ENCODE peak calls at places on chromosome 13, in eight cellular contexts. W is Caco-2, K is pancreas, C is ascending aorta, M is psoas muscle, O is MM.1S, Z is right lobe of liver, R is transverse colon. Q is an unnamed sample.

GRCh38 chr13:96091164-96091931 is 1.4 kb downstream of the HS6ST3 start:
- DNase-seq in W (peak; percentile 11), K (peak; percentile 74), C (no peak), M (peak; percentile 13), O (no peak), Z (peak; percentile 49), R (no peak), Q (peak; percentile 64)

GRCh38 chr13:70388935-70389334 is 280.7 kb upstream of the KLHL1 start:
- DNase-seq in W (peak; percentile 35), K (no peak), C (no peak), M (no peak), O (no peak), Z (no peak), R (no peak), Q (no peak)

GRCh38 chr13:105541565-105541964 is 993.9 kb downstream of the EFNB2 start:
- DNase-seq in W (no peak), K (no peak), C (no peak), M (no peak), O (no peak), Z (no peak), R (no peak), Q (no peak)

GRCh38 chr13:37648604-37649003 is 50.0 kb upstream of the POSTN start:
- DNase-seq in W (no peak), K (no peak), C (no peak), M (no peak), O (no peak), Z (no peak), R (no peak), Q (no peak)

GRCh38 chr13:80038371-80038770 is 302.6 kb downstream of the SPRY2 start:
- DNase-seq in W (no peak), K (no peak), C (no peak), M (no peak), O (no peak), Z (no peak), R (no peak), Q (no peak)

GRCh38 chr13:33931397-33931987 is 113.5 kb downstream of the RFC3 start:
- DNase-seq in W (peak; percentile 78), K (no peak), C (no peak), M (no peak), O (peak; percentile 28), Z (no peak), R (no peak), Q (no peak)

GRCh38 chr13:87669379-87669978 is 1.7 kb upstream of the SLITRK5 start:
- DNase-seq in W (peak; percentile 49), K (no peak), C (no peak), M (no peak), O (peak; percentile 66), Z (no peak), R (no peak), Q (peak; percentile 30)

GRCh38 chr13:27006519-27007161 is 165.0 kb downstream of the USP12 start:
- DNase-seq in W (no peak), K (peak; percentile 79), C (no peak), M (no peak), O (no peak), Z (peak; percentile 56), R (peak; percentile 55), Q (peak; percentile 59)

GRCh38 chr13:46172531-46172991 is 9.4 kb downstream of the LCP1 start:
- DNase-seq in W (no peak), K (no peak), C (no peak), M (no peak), O (peak; percentile 30), Z (peak; percentile 57), R (peak; percentile 41), Q (no peak)

GRCh38 chr13:60352644-60353043 is 44.4 kb upstream of the TDRD3 start:
- DNase-seq in W (no peak), K (no peak), C (no peak), M (no peak), O (no peak), Z (no peak), R (no peak), Q (no peak)

DNA sequence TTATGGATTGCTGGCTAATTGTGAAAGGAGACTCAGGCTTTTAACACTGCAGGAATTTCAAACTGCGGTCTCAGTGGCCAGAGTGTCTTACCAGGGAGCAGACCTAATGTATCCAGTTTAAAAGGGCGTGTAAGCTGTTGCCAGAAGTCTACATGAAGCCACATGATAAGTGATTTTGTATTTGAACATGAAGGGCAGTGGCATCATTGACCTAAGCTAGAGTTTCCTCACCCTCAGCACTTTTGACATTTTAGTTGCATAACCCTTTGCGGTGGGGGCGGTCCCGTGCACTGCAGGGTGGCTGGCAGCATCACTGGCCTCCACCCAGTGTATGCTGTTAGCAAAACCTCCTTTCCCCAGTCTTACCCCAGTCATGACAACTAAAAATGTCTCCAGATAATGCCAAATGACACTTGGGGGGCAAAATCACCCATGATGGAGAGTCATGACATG is 23.7 kb upstream of the GPR18 start:
- DNase-seq in W (no peak), K (no peak), C (peak; percentile 34), M (peak; percentile 74), O (no peak), Z (peak; percentile 88), R (peak; percentile 62), Q (no peak)
- H3K4me1 ChIP-seq in W (no peaks in the 10 kb centered on the region), K (no peaks in the 10 kb centered on the region), C (peaks cover 18% of the 10 kb centered on the region), M (peaks cover 44% of the 10 kb centered on the region), O (peaks cover 10% of the 10 kb centered on the region), Z (peaks cover 77% of the 10 kb centered on the region), R (peaks cover 71% of the 10 kb centered on the region), Q (no peaks in the 10 kb centered on the region)

GRCh38 chr13:110444226-110444653 is 117.3 kb downstream of the RAB20 start:
- DNase-seq in W (no peak), K (no peak), C (no peak), M (no peak), O (peak; percentile 60), Z (no peak), R (no peak), Q (no peak)
- TF ChIP-seq CTCF in W (peak; percentile 18), K (no peak), C (peak; percentile 48), M (no peak), O (peak; percentile 37), Z (peak; percentile 19), R (peak; percentile 20), Q (no peak)

GRCh38 chr13:50079278-50080157 is 64.3 kb downstream of the KCNRG start:
- DNase-seq in W (no peak), K (no peak), C (no peak), M (no peak), O (no peak), Z (no peak), R (no peak), Q (no peak)
- H3K4me1 ChIP-seq in W (peaks cover 19% of the 10 kb centered on the region), K (peaks cover 4% of the 10 kb centered on the region), C (peaks cover 8% of the 10 kb centered on the region), M (peaks cover 62% of the 10 kb centered on the region), O (peaks cover 15% of the 10 kb centered on the region), Z (peaks cover 11% of the 10 kb centered on the region), R (peaks cover 77% of the 10 kb centered on the region), Q (no peaks in the 10 kb centered on the region)

DNA sequence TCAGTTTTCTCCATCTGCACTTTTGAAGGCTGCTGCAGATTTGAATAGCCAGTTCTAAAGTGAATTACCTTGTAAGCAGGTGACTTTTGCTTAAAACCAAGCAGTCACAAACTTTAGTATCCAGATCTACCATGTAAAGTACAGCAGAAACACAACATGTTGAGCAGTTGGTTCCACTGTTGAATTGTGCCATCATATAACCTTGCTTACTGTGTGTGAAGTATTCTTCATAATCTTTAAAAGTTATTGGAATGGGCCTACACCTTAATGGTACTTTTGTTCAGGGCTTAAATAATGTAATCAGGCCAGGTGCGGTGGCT is 23.2 kb upstream of the MTUS2 start:
- DNase-seq in W (no peak), K (no peak), C (no peak), M (no peak), O (no peak), Z (no peak), R (no peak), Q (no peak)
- TF ChIP-seq CTCF in W (no peak), K (peak; percentile 0), C (no peak), M (no peak), O (no peak), Z (no peak), R (no peak), Q (no peak)

GRCh38 chr13:113633485-113633873 is 24.5 kb downstream of the ATP4B start:
- DNase-seq in W (no peak), K (peak; percentile 28), C (no peak), M (no peak), O (no peak), Z (peak; percentile 44), R (no peak), Q (no peak)
- H3K4me1 ChIP-seq in W (no peaks in the 10 kb centered on the region), K (no peaks in the 10 kb centered on the region), C (no peaks in the 10 kb centered on the region), M (no peaks in the 10 kb centered on the region), O (no peaks in the 10 kb centered on the region), Z (no peaks in the 10 kb centered on the region), R (no peaks in the 10 kb centered on the region), Q (no peaks in the 10 kb centered on the region)

GRCh38 chr13:77820431-77821149 is 98.0 kb downstream of the EDNRB start:
- DNase-seq in W (no peak), K (no peak), C (no peak), M (no peak), O (no peak), Z (no peak), R (no peak), Q (no peak)
- TF ChIP-seq CTCF in W (peak; percentile 23), K (no peak), C (no peak), M (no peak), O (no peak), Z (no peak), R (no peak), Q (peak; percentile 58)

DNA sequence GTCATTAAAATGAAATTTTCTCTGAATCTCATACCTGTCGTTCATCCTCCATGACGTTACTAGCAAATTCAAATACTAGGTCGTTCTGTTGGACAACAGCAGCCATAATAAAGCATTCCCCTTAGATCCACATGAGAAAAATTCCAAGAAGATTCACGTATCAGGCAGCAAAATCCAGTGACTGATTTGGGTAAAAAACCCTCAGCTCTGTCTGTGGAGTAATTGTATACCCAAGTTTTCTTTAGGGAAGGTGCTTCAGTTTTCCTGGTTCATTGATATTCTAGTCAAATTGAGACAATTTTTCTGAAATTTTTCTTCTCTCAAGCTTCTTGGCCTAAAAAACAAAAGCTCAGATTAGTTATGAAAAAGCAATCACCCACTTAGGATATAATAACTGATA is 37.2 kb downstream of the ELF1 start:
- DNase-seq in W (no peak), K (no peak), C (no peak), M (no peak), O (no peak), Z (no peak), R (no peak), Q (no peak)
- H3K4me1 ChIP-seq in W (peaks cover 7% of the 10 kb centered on the region), K (peaks cover 33% of the 10 kb centered on the region), C (peaks cover 21% of the 10 kb centered on the region), M (peaks cover 45% of the 10 kb centered on the region), O (peaks cover 30% of the 10 kb centered on the region), Z (peaks cover 37% of the 10 kb centered on the region), R (peaks cover 73% of the 10 kb centered on the region), Q (no peaks in the 10 kb centered on the region)

DNA sequence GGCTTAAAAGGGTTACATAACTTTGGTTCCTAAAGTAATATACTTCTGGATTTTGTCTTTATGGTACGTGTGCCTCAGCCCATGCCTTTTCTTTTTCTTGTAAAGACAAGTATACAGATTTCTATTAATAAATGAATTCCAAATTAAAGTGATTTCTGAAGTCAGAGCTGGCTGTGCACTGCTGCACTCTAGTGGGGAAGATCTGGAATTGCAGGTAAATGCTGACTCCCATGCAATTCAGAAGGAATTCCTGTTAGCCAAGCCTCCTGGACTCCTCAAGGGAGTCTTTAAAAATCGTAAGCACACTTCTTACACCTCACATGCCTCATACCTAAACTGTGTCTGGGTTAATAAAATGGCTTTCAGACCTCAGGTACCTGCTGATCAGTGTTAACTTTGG is 118.4 kb upstream of the SLC7A1 start:
- DNase-seq in W (no peak), K (no peak), C (no peak), M (no peak), O (no peak), Z (no peak), R (no peak), Q (no peak)
- TF ChIP-seq CTCF in W (peak; percentile 71), K (peak; percentile 34), C (peak; percentile 21), M (peak; percentile 22), O (peak; percentile 60), Z (peak; percentile 51), R (peak; percentile 36), Q (peak; percentile 91)

Q was measured in H9.